ENCODE peak calls at places on chromosomes 13 and 19, in nine cellular contexts. A is keratinocyte, L is GM23338, X is tibial nerve, P is heart left ventricle, E is ovary, U is cardiac muscle cell, R is breast epithelium, J is endodermal cell. V is an unnamed sample. For H3K4me1, the result is how much of the 10 kb centered on the place peaks cover.

GRCh38 chr13:112752711-112753541 is 63.1 kb downstream of the ATP11A start:
- DNase-seq in A (no peak), L (no peak), X (no peak), P (no peak), E (no peak), U (no peak), R (no peak), J (no peak), V (no peak)

GRCh38 chr19:15283141-15283885 is 49.0 kb downstream of the BRD4 start:
- DNase-seq in A (no peak), L (no peak), X (no peak), P (no peak), E (peak), U (peak), R (no peak), J (no peak), V (no peak)

GRCh38 chr13:60654405-60654804 is 257.4 kb downstream of the TDRD3 start:
- DNase-seq in A (no peak), L (peak), X (peak), P (no peak), E (no peak), U (peak), R (no peak), J (peak), V (peak)

GRCh38 chr13:54573186-54573585 is 1544.6 kb downstream of the OLFM4 start:
- DNase-seq in A (no peak), L (peak), X (no peak), P (no peak), E (no peak), U (no peak), R (no peak), J (peak), V (no peak)

GRCh38 chr13:68927387-68928026 is 1180.1 kb upstream of the ATXN8OS start:
- DNase-seq in A (no peak), L (peak), X (no peak), P (no peak), E (no peak), U (peak), R (no peak), J (peak), V (peak)

GRCh38 chr13:99275093-99275469 is 16.9 kb upstream of the GPR18 start:
- DNase-seq in A (no peak), L (no peak), X (no peak), P (no peak), E (no peak), U (no peak), R (no peak), J (no peak), V (no peak)

GRCh38 chr13:20814224-20814910 is 40.6 kb upstream of the EEF1AKMT1 start:
- DNase-seq in A (no peak), L (no peak), X (peak), P (peak), E (peak), U (peak), R (peak), J (no peak), V (peak)

GRCh38 chr13:25910243-25910642 is 141.6 kb downstream of the SHISA2 start:
- DNase-seq in A (no peak), L (no peak), X (no peak), P (no peak), E (no peak), U (no peak), R (no peak), J (peak), V (no peak)

GRCh38 chr13:36526897-36527296 is 94.6 kb downstream of the CCNA1 start:
- DNase-seq in A (no peak), L (peak), X (no peak), P (no peak), E (no peak), U (no peak), R (no peak), J (no peak), V (no peak)

GRCh38 chr13:112699318-112699918 is 9.6 kb downstream of the ATP11A start:
- DNase-seq in A (no peak), L (no peak), X (no peak), P (no peak), E (no peak), U (no peak), R (no peak), J (peak), V (no peak)

GRCh38 chr19:50906217-50906616 is 5.0 kb downstream of the KLK4 start:
- DNase-seq in A (no peak), L (peak), X (peak), P (no peak), E (no peak), U (peak), R (no peak), J (peak), V (peak)

GRCh38 chr19:51808333-51808986 is 13.5 kb downstream of the FPR3 start:
- DNase-seq in A (no peak), L (no peak), X (no peak), P (no peak), E (no peak), U (no peak), R (no peak), J (no peak), V (peak)

GRCh38 chr19:8488351-8488750 is 14.1 kb downstream of the PRAM1 start:
- DNase-seq in A (no peak), L (no peak), X (no peak), P (no peak), E (no peak), U (no peak), R (no peak), J (no peak), V (no peak)

GRCh38 chr13:30486230-30487074 is 20.7 kb upstream of the HMGB1 start:
- DNase-seq in A (no peak), L (peak), X (no peak), P (no peak), E (no peak), U (no peak), R (peak), J (peak), V (no peak)

GRCh38 chr13:20418953-20419352 is 106.7 kb downstream of the CRYL1 start:
- DNase-seq in A (no peak), L (no peak), X (no peak), P (no peak), E (no peak), U (no peak), R (no peak), J (no peak), V (no peak)

GRCh38 chr19:3335431-3336350 is 30.7 kb upstream of the NFIC start:
- DNase-seq in A (no peak), L (no peak), X (peak), P (peak), E (peak), U (no peak), R (no peak), J (no peak), V (no peak)

GRCh38 chr13:30510811-30511371 is 45.2 kb upstream of the HMGB1 start:
- DNase-seq in A (no peak), L (no peak), X (no peak), P (no peak), E (no peak), U (no peak), R (no peak), J (no peak), V (no peak)

GRCh38 chr19:35124098-35125060 is 8.8 kb downstream of the FXYD3 start:
- DNase-seq in A (peak), L (peak), X (peak), P (peak), E (peak), U (no peak), R (peak), J (peak), V (peak)

DNA sequence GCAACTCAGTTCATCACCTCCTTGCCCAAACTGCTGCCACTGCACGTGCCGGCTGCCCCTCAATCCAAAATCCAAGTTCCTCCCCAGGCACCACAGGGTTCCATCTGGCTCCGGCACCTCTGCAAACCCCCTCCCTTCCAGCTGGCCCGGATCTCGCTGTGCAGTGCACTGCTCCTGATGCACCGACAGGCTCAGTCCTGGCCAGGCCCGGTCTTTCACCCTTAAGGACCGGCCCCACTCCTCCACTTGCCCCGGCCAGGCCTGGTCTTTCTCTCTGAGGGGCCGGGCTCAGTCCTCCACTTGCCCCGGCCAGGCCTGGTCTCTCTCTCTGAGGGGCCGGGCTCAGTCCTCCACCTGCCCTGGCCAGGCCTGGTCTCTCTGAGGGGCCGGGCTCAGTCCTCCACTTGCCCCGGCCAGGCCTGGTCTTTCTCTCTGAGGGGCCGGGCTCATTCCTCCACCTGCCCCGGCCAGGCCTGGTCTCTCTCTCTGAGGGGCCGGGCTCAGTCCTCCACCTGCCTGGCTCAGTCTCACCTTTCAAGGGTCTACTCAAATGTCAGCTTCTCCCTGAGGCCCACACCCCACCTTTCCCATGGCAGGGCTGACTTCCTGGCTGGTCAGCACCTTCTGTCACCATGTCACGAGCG is 6.9 kb downstream of the ZNF787 start:
- DNase-seq in A (no peak), L (no peak), X (no peak), P (no peak), E (no peak), U (no peak), R (no peak), J (peak), V (no peak)
- H3K4me1 ChIP-seq in A (under half), L (under half), X (half or more), P (under half), E (under half), U (half or more), R (under half), J (under half), V (under half)

GRCh38 chr19:11697284-11697855 is 41.4 kb downstream of the ZNF823 start:
- DNase-seq in A (no peak), L (peak), X (no peak), P (no peak), E (no peak), U (no peak), R (no peak), J (no peak), V (no peak)

GRCh38 chr19:11692127-11692790 is 46.5 kb downstream of the ZNF823 start:
- DNase-seq in A (no peak), L (no peak), X (no peak), P (no peak), E (no peak), U (no peak), R (no peak), J (no peak), V (no peak)

GRCh38 chr19:11698231-11698630 is 40.5 kb downstream of the ZNF823 start:
- DNase-seq in A (no peak), L (no peak), X (no peak), P (no peak), E (no peak), U (no peak), R (no peak), J (no peak), V (no peak)

GRCh38 chr19:11694533-11695439 is 44.0 kb downstream of the ZNF823 start:
- DNase-seq in A (peak), L (peak), X (peak), P (peak), E (peak), U (peak), R (peak), J (peak), V (peak)

DNA sequence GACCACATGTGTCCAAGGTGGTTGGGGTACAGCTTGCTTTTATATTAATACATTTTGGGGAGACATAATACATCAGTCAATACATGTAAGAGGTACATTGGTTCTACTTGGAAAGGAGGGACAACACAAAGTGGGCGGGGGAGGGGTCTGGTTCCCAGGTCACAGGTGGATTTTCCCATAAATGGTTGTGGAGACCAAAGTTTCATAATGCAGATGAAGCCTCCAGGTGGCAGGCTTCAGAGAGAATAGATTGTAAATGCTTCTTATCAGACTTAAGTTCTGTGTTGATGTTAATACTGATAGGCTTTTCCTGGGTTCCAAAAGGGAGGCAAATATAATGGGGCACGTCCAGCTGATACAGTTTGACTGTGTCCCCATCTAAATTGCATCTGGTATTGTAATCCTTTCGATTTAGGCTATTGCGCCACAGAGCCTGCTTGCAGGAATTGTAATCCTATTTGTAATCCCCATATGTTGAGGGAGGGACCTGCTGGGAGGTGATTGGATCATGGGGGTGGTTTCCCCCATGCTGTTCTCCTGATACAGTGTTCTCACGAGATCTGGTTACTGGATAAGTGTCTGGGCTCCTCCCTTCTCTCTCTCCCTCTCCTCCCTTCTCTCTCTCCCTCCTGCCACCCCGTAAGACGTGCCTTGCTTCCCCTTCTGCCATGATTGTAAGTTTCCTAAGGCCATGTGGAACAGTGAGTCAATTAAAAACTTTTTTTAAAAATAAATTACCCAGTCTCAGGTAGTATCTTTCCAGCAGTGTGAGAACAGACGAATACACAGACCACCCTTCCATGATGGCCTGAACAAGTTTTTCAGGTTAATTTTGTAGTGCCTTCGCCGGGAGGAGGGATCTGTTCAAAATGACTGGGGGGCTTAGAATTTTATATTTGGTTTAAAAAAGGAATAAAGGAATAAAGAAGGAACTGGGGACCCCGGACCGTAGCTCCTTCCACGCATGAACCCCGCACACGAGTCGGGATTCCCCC is 44.9 kb downstream of the ZNF823 start:
- DNase-seq in A (peak), L (peak), X (no peak), P (no peak), E (no peak), U (peak), R (no peak), J (peak), V (peak)
- TF ChIP-seq CTCF in A (no peak), L (peak), X (no peak), P (no peak), E (no peak), U (no peak), R (no peak), J (peak), V (no peak)

GRCh38 chr19:4717966-4718701 is 5.5 kb downstream of the DPP9 start:
- DNase-seq in A (no peak), L (no peak), X (no peak), P (peak), E (no peak), U (no peak), R (no peak), J (no peak), V (no peak)
- H3K27ac ChIP-seq in A (peak), L (no peak), X (no peak), P (no peak), E (no peak), U (no peak), R (peak), J (no peak), V (no peak)

GRCh38 chr19:14112051-14112808 is 5.3 kb downstream of the PRKACA start:
- DNase-seq in A (no peak), L (peak), X (no peak), P (no peak), E (peak), U (no peak), R (no peak), J (no peak), V (no peak)
- H3K4me1 ChIP-seq in A (under half), L (under half), X (half or more), P (under half), E (under half), U (under half), R (under half), J (under half), V (under half)